ENCODE peak calls at places on chromosomes 12 and 14, in six cellular contexts. One of them, this sample, is unnamed. For H3K27me3 and H3K9me3, the result is how much of the 10 kb centered on the place peaks cover.

GRCh38 chr12:22729431-22729830 is 104.5 kb downstream of the ETNK1 start:
- DNase-seq in upper lobe of right lung: no peak
- DNase-seq in left lung: no peak
- DNase-seq in neural progenitor cell: no peak
- DNase-seq in astrocyte: no peak
- DNase-seq in AG04450: no peak
- DNase-seq in this sample: no peak

GRCh38 chr12:9732966-9733461 is at the start of gene CLECL1:
- DNase-seq in upper lobe of right lung: no peak
- DNase-seq in astrocyte: no peak
- DNase-seq in left lung: no peak
- DNase-seq in AG04450: no peak
- DNase-seq in neural progenitor cell: no peak
- DNase-seq in this sample: no peak

GRCh38 chr12:53971129-53971528 is 1.8 kb upstream of the HOXC11 start:
- DNase-seq in upper lobe of right lung: no peak
- DNase-seq in neural progenitor cell: no peak
- DNase-seq in AG04450: no peak
- DNase-seq in astrocyte: no peak
- DNase-seq in left lung: no peak
- DNase-seq in this sample: no peak

GRCh38 chr12:101498252-101498651 is 23.1 kb downstream of the SPIC start:
- DNase-seq in astrocyte: no peak
- DNase-seq in left lung: no peak
- DNase-seq in AG04450: no peak
- DNase-seq in upper lobe of right lung: no peak
- DNase-seq in neural progenitor cell: no peak
- DNase-seq in this sample: no peak

GRCh38 chr12:120117961-120118709 is 1.6 kb upstream of the RAB35 start:
- DNase-seq in astrocyte: no peak
- DNase-seq in left lung: no peak
- DNase-seq in neural progenitor cell: peak
- DNase-seq in AG04450: no peak
- DNase-seq in upper lobe of right lung: no peak
- DNase-seq in this sample: no peak

GRCh38 chr14:94129111-94129757 is at the start of gene IFI27L2:
- DNase-seq in left lung: peak
- DNase-seq in AG04450: peak
- DNase-seq in neural progenitor cell: peak
- DNase-seq in astrocyte: peak
- DNase-seq in upper lobe of right lung: peak
- DNase-seq in this sample: peak

GRCh38 chr12:102009796-102010195 is 52.0 kb downstream of the WASHC3 start:
- DNase-seq in astrocyte: no peak
- DNase-seq in neural progenitor cell: no peak
- DNase-seq in upper lobe of right lung: no peak
- DNase-seq in left lung: no peak
- DNase-seq in AG04450: no peak
- DNase-seq in this sample: no peak

GRCh38 chr14:105123981-105124836 is 44.4 kb downstream of the JAG2 start:
- DNase-seq in AG04450: no peak
- DNase-seq in astrocyte: no peak
- DNase-seq in neural progenitor cell: no peak
- DNase-seq in left lung: no peak
- DNase-seq in upper lobe of right lung: no peak
- DNase-seq in this sample: no peak

GRCh38 chr12:66092559-66093269 is 37.8 kb downstream of the LLPH start:
- DNase-seq in AG04450: no peak
- DNase-seq in neural progenitor cell: no peak
- DNase-seq in left lung: no peak
- DNase-seq in astrocyte: no peak
- DNase-seq in upper lobe of right lung: no peak
- DNase-seq in this sample: peak

GRCh38 chr12:59452259-59452658 is 143.6 kb upstream of the SLC16A7 start:
- DNase-seq in upper lobe of right lung: no peak
- DNase-seq in astrocyte: peak
- DNase-seq in AG04450: peak
- DNase-seq in left lung: no peak
- DNase-seq in neural progenitor cell: no peak
- DNase-seq in this sample: peak

GRCh38 chr14:76687611-76688372 is 73.5 kb upstream of the VASH1 start:
- DNase-seq in neural progenitor cell: no peak
- DNase-seq in AG04450: no peak
- DNase-seq in left lung: no peak
- DNase-seq in upper lobe of right lung: no peak
- DNase-seq in astrocyte: peak
- DNase-seq in this sample: no peak

GRCh38 chr14:80491131-80491530 is 279.8 kb upstream of the DIO2 start:
- DNase-seq in neural progenitor cell: no peak
- DNase-seq in AG04450: no peak
- DNase-seq in astrocyte: peak
- DNase-seq in upper lobe of right lung: no peak
- DNase-seq in left lung: no peak
- DNase-seq in this sample: peak

GRCh38 chr14:89401783-89402182 is 15.2 kb downstream of the FOXN3 start:
- DNase-seq in AG04450: no peak
- DNase-seq in astrocyte: no peak
- DNase-seq in neural progenitor cell: no peak
- DNase-seq in upper lobe of right lung: no peak
- DNase-seq in left lung: no peak
- DNase-seq in this sample: no peak

GRCh38 chr12:103799504-103800251 is 41.4 kb downstream of the NT5DC3 start:
- DNase-seq in astrocyte: peak
- DNase-seq in left lung: peak
- DNase-seq in neural progenitor cell: no peak
- DNase-seq in upper lobe of right lung: no peak
- DNase-seq in AG04450: no peak
- DNase-seq in this sample: no peak

GRCh38 chr12:16756833-16757552 is 151.0 kb upstream of the LMO3 start:
- DNase-seq in upper lobe of right lung: no peak
- DNase-seq in neural progenitor cell: peak
- DNase-seq in left lung: no peak
- DNase-seq in AG04450: no peak
- DNase-seq in astrocyte: no peak
- DNase-seq in this sample: no peak

GRCh38 chr14:23530360-23531055 is 21.1 kb downstream of the ZFHX2 start:
- DNase-seq in left lung: no peak
- DNase-seq in AG04450: no peak
- DNase-seq in upper lobe of right lung: no peak
- DNase-seq in astrocyte: no peak
- DNase-seq in neural progenitor cell: no peak
- DNase-seq in this sample: no peak

GRCh38 chr12:104586325-104587048 is 129.7 kb downstream of the CHST11 start:
- DNase-seq in AG04450: no peak
- DNase-seq in neural progenitor cell: no peak
- DNase-seq in astrocyte: no peak
- DNase-seq in left lung: no peak
- DNase-seq in upper lobe of right lung: no peak
- DNase-seq in this sample: no peak

GRCh38 chr14:105469456-105470162 is 5.0 kb upstream of the CRIP2 start:
- DNase-seq in astrocyte: no peak
- DNase-seq in neural progenitor cell: no peak
- DNase-seq in left lung: no peak
- DNase-seq in AG04450: no peak
- DNase-seq in upper lobe of right lung: no peak
- DNase-seq in this sample: no peak

GRCh38 chr14:91333640-91334039 is 84.0 kb downstream of the CCDC88C start:
- DNase-seq in left lung: no peak
- DNase-seq in upper lobe of right lung: no peak
- DNase-seq in neural progenitor cell: no peak
- DNase-seq in AG04450: no peak
- DNase-seq in astrocyte: no peak
- DNase-seq in this sample: no peak

GRCh38 chr14:91330846-91331245 is 86.3 kb upstream of the GPR68 start:
- DNase-seq in astrocyte: no peak
- DNase-seq in upper lobe of right lung: no peak
- DNase-seq in left lung: peak
- DNase-seq in AG04450: no peak
- DNase-seq in neural progenitor cell: no peak
- DNase-seq in this sample: no peak

GRCh38 chr14:91330111-91330696 is 85.7 kb upstream of the GPR68 start:
- DNase-seq in astrocyte: no peak
- DNase-seq in upper lobe of right lung: peak
- DNase-seq in left lung: peak
- DNase-seq in neural progenitor cell: no peak
- DNase-seq in AG04450: no peak
- DNase-seq in this sample: no peak

GRCh38 chr14:91332448-91333059 is 85.1 kb downstream of the CCDC88C start:
- DNase-seq in neural progenitor cell: no peak
- DNase-seq in astrocyte: no peak
- DNase-seq in left lung: no peak
- DNase-seq in upper lobe of right lung: no peak
- DNase-seq in AG04450: no peak
- DNase-seq in this sample: no peak

GRCh38 chr14:91331761-91332447 is 85.7 kb downstream of the CCDC88C start:
- DNase-seq in left lung: peak
- DNase-seq in upper lobe of right lung: peak
- DNase-seq in neural progenitor cell: no peak
- DNase-seq in AG04450: no peak
- DNase-seq in astrocyte: no peak
- DNase-seq in this sample: no peak
- H3K27me3 ChIP-seq in left lung: under half
- H3K27me3 ChIP-seq in upper lobe of right lung: under half
- H3K27me3 ChIP-seq in neural progenitor cell: under half
- H3K27me3 ChIP-seq in AG04450: under half
- H3K27me3 ChIP-seq in astrocyte: under half
- H3K27me3 ChIP-seq in this sample: under half

DNA sequence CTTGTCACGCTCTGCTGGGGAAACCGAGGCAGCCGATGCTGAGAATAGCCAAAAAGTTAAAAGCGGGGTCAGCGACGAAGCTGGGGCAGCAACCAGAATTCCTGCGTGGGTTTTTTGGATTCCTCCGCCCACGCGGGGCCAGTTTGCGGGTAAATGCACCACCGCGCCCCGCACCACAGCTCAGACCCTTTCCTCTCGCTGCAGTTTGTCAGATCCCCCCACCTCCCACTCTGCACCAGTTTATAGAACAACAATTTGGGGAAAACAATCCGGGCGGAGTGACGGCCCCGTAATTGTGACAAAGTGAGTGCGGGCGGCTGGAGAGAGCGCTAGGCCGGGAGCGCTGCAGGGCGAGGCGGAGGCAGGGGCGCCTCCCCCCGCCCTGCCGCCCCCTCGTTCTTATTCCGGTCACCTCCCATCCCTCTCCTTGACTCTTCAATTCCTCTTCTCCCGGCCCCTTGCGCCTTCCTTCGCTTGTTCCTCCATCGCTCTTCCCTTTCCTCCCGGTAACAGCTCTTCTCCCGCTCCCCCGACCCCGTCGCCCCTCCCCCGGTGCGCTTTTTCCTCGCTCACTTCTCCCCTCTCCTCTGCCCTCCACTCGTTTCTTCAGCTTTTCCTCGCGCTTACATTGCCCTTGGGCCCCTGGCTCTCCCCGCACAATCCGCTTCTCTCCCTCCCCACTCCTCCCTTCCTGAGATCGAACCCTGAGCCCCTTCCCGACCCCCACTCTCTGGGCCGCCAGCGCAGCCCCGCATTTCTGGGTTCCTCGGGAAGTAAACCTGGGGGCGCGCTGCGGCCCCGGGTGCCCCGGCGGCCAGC is 639 bp upstream of the DNAJC22 start:
- DNase-seq in neural progenitor cell: no peak
- DNase-seq in upper lobe of right lung: peak
- DNase-seq in AG04450: no peak
- DNase-seq in astrocyte: no peak
- DNase-seq in left lung: no peak
- DNase-seq in this sample: no peak
- H3K4me3 ChIP-seq in neural progenitor cell: peak
- H3K4me3 ChIP-seq in upper lobe of right lung: peak
- H3K4me3 ChIP-seq in AG04450: peak
- H3K4me3 ChIP-seq in astrocyte: peak
- H3K4me3 ChIP-seq in left lung: peak
- H3K4me3 ChIP-seq in this sample: no peak

GRCh38 chr12:114396869-114397719 is 8.8 kb downstream of the TBX5 start:
- DNase-seq in neural progenitor cell: peak
- DNase-seq in AG04450: no peak
- DNase-seq in left lung: no peak
- DNase-seq in astrocyte: no peak
- DNase-seq in upper lobe of right lung: no peak
- DNase-seq in this sample: no peak

GRCh38 chr12:114399664-114400211 is 6.2 kb downstream of the TBX5 start:
- DNase-seq in left lung: no peak
- DNase-seq in AG04450: peak
- DNase-seq in neural progenitor cell: peak
- DNase-seq in astrocyte: no peak
- DNase-seq in upper lobe of right lung: no peak
- DNase-seq in this sample: no peak

GRCh38 chr12:114400395-114400794 is 5.5 kb downstream of the TBX5 start:
- DNase-seq in neural progenitor cell: peak
- DNase-seq in left lung: no peak
- DNase-seq in upper lobe of right lung: no peak
- DNase-seq in AG04450: no peak
- DNase-seq in astrocyte: no peak
- DNase-seq in this sample: no peak

GRCh38 chr12:114396153-114396868 is 9.6 kb downstream of the TBX5 start:
- DNase-seq in astrocyte: no peak
- DNase-seq in AG04450: no peak
- DNase-seq in neural progenitor cell: peak
- DNase-seq in left lung: no peak
- DNase-seq in upper lobe of right lung: no peak
- DNase-seq in this sample: no peak

DNA sequence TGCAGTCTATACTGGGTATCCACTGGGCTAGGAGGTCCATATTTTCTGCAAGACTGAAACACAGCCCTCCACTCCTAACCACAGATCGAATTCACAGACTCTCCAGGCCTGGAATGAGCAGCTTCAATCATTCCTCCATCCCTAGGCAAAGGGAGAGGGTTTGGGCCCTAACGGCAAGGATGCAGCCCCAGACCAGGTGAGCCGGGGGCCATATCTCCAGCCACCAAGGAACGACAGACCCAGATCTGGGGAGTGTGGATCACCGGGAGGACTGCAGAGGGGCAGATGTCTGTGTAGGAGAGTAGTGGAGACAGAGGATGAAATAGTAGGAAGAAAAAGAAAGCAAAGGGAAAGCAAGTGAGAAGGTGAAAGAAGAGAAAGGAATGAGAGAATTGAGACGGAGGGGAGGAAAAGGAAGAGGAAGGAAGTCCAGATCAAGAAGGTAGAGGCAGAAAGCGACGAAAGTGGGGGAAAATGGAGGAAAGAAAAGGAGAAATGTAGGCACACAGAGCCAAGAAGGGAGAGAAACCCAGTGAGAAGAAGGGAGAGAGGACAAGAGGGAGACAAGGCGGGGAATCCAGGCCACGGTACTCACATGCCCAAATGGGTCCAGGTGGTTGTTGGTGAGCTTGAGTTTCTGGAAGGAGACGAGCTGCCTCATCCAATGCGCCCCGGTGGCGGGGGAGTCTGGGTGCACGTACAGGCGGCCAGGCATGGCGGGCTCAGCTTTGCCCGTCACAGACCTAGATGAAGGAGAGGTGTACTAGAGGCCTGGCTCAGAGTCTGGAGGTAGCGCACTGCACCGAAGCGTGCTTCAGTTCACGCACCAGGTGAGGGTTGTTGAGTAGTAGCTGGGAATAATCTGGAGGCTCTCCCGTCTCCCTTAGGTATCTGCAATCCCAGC is 7.7 kb downstream of the TBX5 start:
- DNase-seq in left lung: no peak
- DNase-seq in AG04450: no peak
- DNase-seq in astrocyte: no peak
- DNase-seq in upper lobe of right lung: no peak
- DNase-seq in neural progenitor cell: peak
- DNase-seq in this sample: no peak
- H3K9me3 ChIP-seq in left lung: under half
- H3K9me3 ChIP-seq in AG04450: under half
- H3K9me3 ChIP-seq in astrocyte: under half
- H3K9me3 ChIP-seq in upper lobe of right lung: under half
- H3K9me3 ChIP-seq in neural progenitor cell: under half
- H3K9me3 ChIP-seq in this sample: under half

GRCh38 chr12:62103736-62104135 is 156.5 kb upstream of the USP15 start:
- DNase-seq in astrocyte: no peak
- DNase-seq in upper lobe of right lung: no peak
- DNase-seq in neural progenitor cell: no peak
- DNase-seq in AG04450: no peak
- DNase-seq in left lung: no peak
- DNase-seq in this sample: no peak
- H3K27me3 ChIP-seq in astrocyte: under half
- H3K27me3 ChIP-seq in upper lobe of right lung: under half
- H3K27me3 ChIP-seq in neural progenitor cell: under half
- H3K27me3 ChIP-seq in AG04450: under half
- H3K27me3 ChIP-seq in left lung: under half
- H3K27me3 ChIP-seq in this sample: under half